ENCODE peak calls at places on chromosomes 12 and 14, in eight cellular contexts. O is endodermal cell, Y is dorsolateral prefrontal cortex, N is HEK293T, F is mesendoderm, Q is NCI-H345, K is HuH-7.5, P is T follicular helper cell. H is an unnamed sample.
A peak's percentile ranks its signal among the peaks of the same experiment; 100 is the strongest.

GRCh38 chr14:73252491-73253322 is 15.4 kb downstream of the PAPLN start:
- DNase-seq in K (no peak), Q (no peak), Y (no peak), O (no peak), F (no peak), N (no peak), P (no peak), H (no peak)

GRCh38 chr12:14779834-14780233 is 23.4 kb downstream of the WBP11 start:
- DNase-seq in K (no peak), N (no peak), Q (no peak), Y (no peak), P (no peak), O (no peak), F (no peak), H (no peak)

GRCh38 chr14:55572578-55572977 is 7.4 kb upstream of the KTN1 start:
- DNase-seq in N (no peak), Y (no peak), Q (peak; percentile 89), O (no peak), K (no peak), F (no peak), P (no peak), H (no peak)

GRCh38 chr12:8065991-8066594 is at the start of gene C3AR1:
- DNase-seq in Y (no peak), P (peak; percentile 47), O (no peak), F (no peak), Q (no peak), N (no peak), K (no peak), H (peak; percentile 20)

GRCh38 chr12:117900561-117900960 is 68.2 kb downstream of the KSR2 start:
- DNase-seq in Y (no peak), P (no peak), F (no peak), N (no peak), K (no peak), Q (no peak), O (no peak), H (no peak)

GRCh38 chr12:120366884-120367251 is 2.1 kb downstream of the MSI1 start:
- DNase-seq in F (no peak), O (no peak), N (no peak), Q (no peak), K (no peak), P (no peak), Y (no peak), H (no peak)

GRCh38 chr14:70744631-70745030 is 64.7 kb downstream of the MAP3K9 start:
- DNase-seq in N (no peak), P (no peak), O (no peak), Q (no peak), Y (no peak), F (no peak), K (no peak), H (no peak)

GRCh38 chr12:123621101-123621500 is 12.4 kb downstream of the EIF2B1 start:
- DNase-seq in O (no peak), F (no peak), Q (no peak), Y (no peak), K (no peak), P (no peak), N (no peak), H (no peak)

GRCh38 chr12:15754233-15754632 is 35.0 kb downstream of the EPS8 start:
- DNase-seq in Q (no peak), F (no peak), K (no peak), O (no peak), N (no peak), P (no peak), Y (no peak), H (no peak)

GRCh38 chr12:132459270-132459669 is 30.7 kb upstream of the FBRSL1 start:
- DNase-seq in P (no peak), N (no peak), O (no peak), Q (no peak), Y (no peak), F (no peak), K (no peak), H (no peak)

GRCh38 chr12:28578361-28578760 is 388.1 kb downstream of the CCDC91 start:
- DNase-seq in P (no peak), O (no peak), Y (no peak), N (no peak), Q (no peak), F (no peak), K (no peak), H (no peak)

H was measured in CD4-positive, alpha-beta T cell.